ENCODE peak calls at places on chromosomes 16 and 17, in four cellular contexts. One of them, this sample, is unnamed.

GRCh38 chr16:72400257-72401078 is 228.5 kb upstream of the PMFBP1 start:
- DNase-seq in neural crest cell: peak; percentile 63
- DNase-seq in H9: peak; percentile 60
- DNase-seq in choroid plexus epithelial cell: peak; percentile 80
- DNase-seq in this sample: peak; percentile 49

GRCh38 chr16:30381351-30382041 is 865 bp downstream of the SEPTIN1 start:
- DNase-seq in choroid plexus epithelial cell: no peak
- DNase-seq in neural crest cell: no peak
- DNase-seq in H9: no peak
- DNase-seq in this sample: no peak

GRCh38 chr17:2808367-2809335 is 12.4 kb downstream of the RAP1GAP2 start:
- DNase-seq in H9: no peak
- DNase-seq in neural crest cell: no peak
- DNase-seq in choroid plexus epithelial cell: no peak
- DNase-seq in this sample: no peak

GRCh38 chr16:23869052-23869451 is 33.3 kb downstream of the PRKCB start:
- DNase-seq in neural crest cell: no peak
- DNase-seq in H9: no peak
- DNase-seq in choroid plexus epithelial cell: no peak
- DNase-seq in this sample: no peak

GRCh38 chr16:51734220-51734619 is 583.1 kb upstream of the SALL1 start:
- DNase-seq in H9: no peak
- DNase-seq in choroid plexus epithelial cell: no peak
- DNase-seq in neural crest cell: no peak
- DNase-seq in this sample: no peak

GRCh38 chr16:16144416-16144815 is 78.9 kb downstream of the ABCC6 start:
- DNase-seq in H9: no peak
- DNase-seq in choroid plexus epithelial cell: no peak
- DNase-seq in neural crest cell: no peak
- DNase-seq in this sample: no peak

GRCh38 chr16:17784073-17784472 is 313.3 kb upstream of the XYLT1 start:
- DNase-seq in neural crest cell: peak; percentile 6
- DNase-seq in H9: no peak
- DNase-seq in choroid plexus epithelial cell: peak; percentile 74
- DNase-seq in this sample: no peak

GRCh38 chr16:87851141-87851587 is 18.1 kb downstream of the SLC7A5 start:
- DNase-seq in neural crest cell: no peak
- DNase-seq in choroid plexus epithelial cell: no peak
- DNase-seq in H9: no peak
- DNase-seq in this sample: no peak

GRCh38 chr17:44067547-44067945 is 1.1 kb upstream of the LSM12 start:
- DNase-seq in H9: no peak
- DNase-seq in choroid plexus epithelial cell: no peak
- DNase-seq in neural crest cell: no peak
- DNase-seq in this sample: no peak

GRCh38 chr17:41532947-41533570 is 5.0 kb upstream of the KRT19 start:
- DNase-seq in neural crest cell: no peak
- DNase-seq in choroid plexus epithelial cell: no peak
- DNase-seq in H9: no peak
- DNase-seq in this sample: no peak

GRCh38 chr16:22232277-22233049 is 26.4 kb downstream of the EEF2K start:
- DNase-seq in H9: no peak
- DNase-seq in choroid plexus epithelial cell: peak; percentile 68
- DNase-seq in neural crest cell: no peak
- DNase-seq in this sample: no peak

GRCh38 chr17:57810740-57811632 is 38.9 kb downstream of the MRPS23 start:
- DNase-seq in choroid plexus epithelial cell: peak; percentile 86
- DNase-seq in neural crest cell: no peak
- DNase-seq in H9: peak; percentile 38
- DNase-seq in this sample: no peak

GRCh38 chr17:27180322-27180721 is 113.6 kb upstream of the WSB1 start:
- DNase-seq in neural crest cell: no peak
- DNase-seq in H9: no peak
- DNase-seq in choroid plexus epithelial cell: no peak
- DNase-seq in this sample: no peak

GRCh38 chr16:50837324-50837723 is 95.4 kb downstream of the CYLD start:
- DNase-seq in H9: peak; percentile 8
- DNase-seq in choroid plexus epithelial cell: no peak
- DNase-seq in neural crest cell: no peak
- DNase-seq in this sample: no peak

GRCh38 chr17:8052256-8053252 is 13.7 kb downstream of the ALOX15B start:
- DNase-seq in choroid plexus epithelial cell: no peak
- DNase-seq in neural crest cell: no peak
- DNase-seq in H9: no peak
- DNase-seq in this sample: no peak

GRCh38 chr17:28033972-28034714 is 8.3 kb upstream of the NLK start:
- DNase-seq in choroid plexus epithelial cell: peak; percentile 81
- DNase-seq in H9: no peak
- DNase-seq in neural crest cell: no peak
- DNase-seq in this sample: no peak

GRCh38 chr17:8726951-8727555 is 17.6 kb downstream of the CCDC42 start:
- DNase-seq in neural crest cell: no peak
- DNase-seq in H9: peak; percentile 24
- DNase-seq in choroid plexus epithelial cell: peak; percentile 16
- DNase-seq in this sample: no peak

GRCh38 chr17:1736348-1737281 is 6.1 kb upstream of the SERPINF2 start:
- DNase-seq in H9: no peak
- DNase-seq in neural crest cell: no peak
- DNase-seq in choroid plexus epithelial cell: peak; percentile 93
- DNase-seq in this sample: peak; percentile 95

GRCh38 chr17:36705651-36706436 is 104.5 kb downstream of the MRM1 start:
- DNase-seq in neural crest cell: no peak
- DNase-seq in H9: peak; percentile 80
- DNase-seq in choroid plexus epithelial cell: peak; percentile 34
- DNase-seq in this sample: peak; percentile 76

GRCh38 chr16:46853713-46854443 is 22.9 kb upstream of the C16orf87 start:
- DNase-seq in neural crest cell: peak; percentile 73
- DNase-seq in H9: peak; percentile 87
- DNase-seq in choroid plexus epithelial cell: peak; percentile 86
- DNase-seq in this sample: peak; percentile 77

GRCh38 chr17:10103712-10104111 is 94.7 kb downstream of the GAS7 start:
- DNase-seq in neural crest cell: no peak
- DNase-seq in H9: no peak
- DNase-seq in choroid plexus epithelial cell: no peak
- DNase-seq in this sample: no peak

GRCh38 chr17:50180593-50180992 is 14.8 kb downstream of the SGCA start:
- DNase-seq in neural crest cell: no peak
- DNase-seq in H9: no peak
- DNase-seq in choroid plexus epithelial cell: no peak
- DNase-seq in this sample: no peak

GRCh38 chr16:21598676-21599157 is 660 bp upstream of the METTL9 start:
- DNase-seq in H9: no peak
- DNase-seq in choroid plexus epithelial cell: peak; percentile 22
- DNase-seq in neural crest cell: peak; percentile 19
- DNase-seq in this sample: peak; percentile 23

GRCh38 chr16:79195948-79196347 is 404.6 kb downstream of the MAF start:
- DNase-seq in H9: no peak
- DNase-seq in choroid plexus epithelial cell: no peak
- DNase-seq in neural crest cell: no peak
- DNase-seq in this sample: no peak

GRCh38 chr16:89572478-89573205 is 2.9 kb upstream of the CPNE7 start:
- DNase-seq in neural crest cell: no peak
- DNase-seq in H9: no peak
- DNase-seq in choroid plexus epithelial cell: no peak
- DNase-seq in this sample: no peak

GRCh38 chr17:38656959-38657823 is 17.6 kb downstream of the EPOP start:
- DNase-seq in neural crest cell: no peak
- DNase-seq in choroid plexus epithelial cell: no peak
- DNase-seq in H9: peak; percentile 47
- DNase-seq in this sample: peak; percentile 18

GRCh38 chr17:13351046-13351445 is 250.7 kb downstream of the HS3ST3A1 start:
- DNase-seq in H9: no peak
- DNase-seq in choroid plexus epithelial cell: peak; percentile 43
- DNase-seq in neural crest cell: no peak
- DNase-seq in this sample: no peak

GRCh38 chr17:61817452-61817851 is 45.9 kb downstream of the BRIP1 start:
- DNase-seq in choroid plexus epithelial cell: no peak
- DNase-seq in neural crest cell: no peak
- DNase-seq in H9: no peak
- DNase-seq in this sample: no peak

GRCh38 chr16:27287887-27288286 is 19.3 kb upstream of the NSMCE1 start:
- DNase-seq in neural crest cell: no peak
- DNase-seq in choroid plexus epithelial cell: no peak
- DNase-seq in H9: no peak
- DNase-seq in this sample: no peak

GRCh38 chr16:50602531-50603205 is 54.5 kb downstream of the NKD1 start:
- DNase-seq in neural crest cell: no peak
- DNase-seq in H9: no peak
- DNase-seq in choroid plexus epithelial cell: no peak
- DNase-seq in this sample: no peak

GRCh38 chr17:42180922-42181850 is at the start of gene KCNH4:
- DNase-seq in H9: peak; percentile 80
- DNase-seq in neural crest cell: peak; percentile 50
- DNase-seq in choroid plexus epithelial cell: peak; percentile 85
- DNase-seq in this sample: peak; percentile 95

GRCh38 chr16:86120201-86120981 is 221.4 kb downstream of the IRF8 start:
- DNase-seq in neural crest cell: no peak
- DNase-seq in H9: no peak
- DNase-seq in choroid plexus epithelial cell: no peak
- DNase-seq in this sample: no peak

GRCh38 chr16:56972403-56972802 is 10.7 kb downstream of the CETP start:
- DNase-seq in H9: no peak
- DNase-seq in choroid plexus epithelial cell: no peak
- DNase-seq in neural crest cell: no peak
- DNase-seq in this sample: no peak

GRCh38 chr16:70252355-70252988 is 732 bp upstream of the EXOSC6 start:
- DNase-seq in H9: peak; percentile 81
- DNase-seq in choroid plexus epithelial cell: peak; percentile 19
- DNase-seq in neural crest cell: peak; percentile 29
- DNase-seq in this sample: peak; percentile 36

GRCh38 chr17:72788950-72789585 is 303.4 kb downstream of the SLC39A11 start:
- DNase-seq in neural crest cell: no peak
- DNase-seq in H9: no peak
- DNase-seq in choroid plexus epithelial cell: peak; percentile 71
- DNase-seq in this sample: no peak

GRCh38 chr16:65769055-65769465 is 597.4 kb upstream of the CDH5 start:
- DNase-seq in H9: no peak
- DNase-seq in choroid plexus epithelial cell: peak; percentile 64
- DNase-seq in neural crest cell: no peak
- DNase-seq in this sample: no peak

GRCh38 chr16:11342021-11342855 is 3.0 kb upstream of the RMI2 start:
- DNase-seq in H9: no peak
- DNase-seq in neural crest cell: no peak
- DNase-seq in choroid plexus epithelial cell: no peak
- DNase-seq in this sample: no peak

GRCh38 chr17:36590082-36590481 is 1.6 kb upstream of the DHRS11 start:
- DNase-seq in neural crest cell: no peak
- DNase-seq in choroid plexus epithelial cell: peak; percentile 73
- DNase-seq in H9: no peak
- DNase-seq in this sample: no peak

GRCh38 chr16:77541131-77541530 is 106.3 kb upstream of the ADAMTS18 start:
- DNase-seq in H9: peak; percentile 32
- DNase-seq in neural crest cell: no peak
- DNase-seq in choroid plexus epithelial cell: no peak
- DNase-seq in this sample: no peak
- TF ChIP-seq CTCF in H9: no peak
- TF ChIP-seq CTCF in neural crest cell: no peak
- TF ChIP-seq CTCF in choroid plexus epithelial cell: no peak
- TF ChIP-seq CTCF in this sample: no peak

DNA sequence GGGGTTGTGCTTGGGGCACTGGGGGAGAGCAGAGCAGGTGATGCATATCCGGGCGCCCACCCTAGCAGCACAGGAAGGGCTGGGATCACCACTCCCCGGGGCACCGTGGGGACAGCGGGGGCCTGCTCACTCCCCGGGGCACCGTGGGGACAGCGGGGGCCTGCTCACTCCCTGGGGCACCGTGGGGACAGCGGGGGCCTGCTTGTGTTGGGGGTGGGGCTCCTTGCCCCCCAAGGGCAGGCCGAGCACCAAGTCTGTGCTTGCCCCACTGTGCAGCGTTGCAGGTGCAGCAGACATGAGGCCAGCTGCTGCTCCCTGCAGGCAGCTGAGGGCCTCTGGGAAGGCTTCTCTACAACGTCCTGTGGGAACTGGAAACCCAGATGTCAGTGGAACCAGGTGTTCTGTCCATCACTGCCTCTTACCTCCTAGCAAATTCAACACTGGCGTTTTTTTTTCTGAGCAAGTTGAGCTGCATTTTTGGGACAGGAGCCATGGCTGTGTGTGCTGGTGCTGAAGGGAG is 25.0 kb upstream of the ZNF750 start:
- DNase-seq in choroid plexus epithelial cell: no peak
- DNase-seq in H9: no peak
- DNase-seq in neural crest cell: no peak
- DNase-seq in this sample: no peak
- TF ChIP-seq CTCF in choroid plexus epithelial cell: no peak
- TF ChIP-seq CTCF in H9: no peak
- TF ChIP-seq CTCF in neural crest cell: no peak
- TF ChIP-seq CTCF in this sample: no peak

DNA sequence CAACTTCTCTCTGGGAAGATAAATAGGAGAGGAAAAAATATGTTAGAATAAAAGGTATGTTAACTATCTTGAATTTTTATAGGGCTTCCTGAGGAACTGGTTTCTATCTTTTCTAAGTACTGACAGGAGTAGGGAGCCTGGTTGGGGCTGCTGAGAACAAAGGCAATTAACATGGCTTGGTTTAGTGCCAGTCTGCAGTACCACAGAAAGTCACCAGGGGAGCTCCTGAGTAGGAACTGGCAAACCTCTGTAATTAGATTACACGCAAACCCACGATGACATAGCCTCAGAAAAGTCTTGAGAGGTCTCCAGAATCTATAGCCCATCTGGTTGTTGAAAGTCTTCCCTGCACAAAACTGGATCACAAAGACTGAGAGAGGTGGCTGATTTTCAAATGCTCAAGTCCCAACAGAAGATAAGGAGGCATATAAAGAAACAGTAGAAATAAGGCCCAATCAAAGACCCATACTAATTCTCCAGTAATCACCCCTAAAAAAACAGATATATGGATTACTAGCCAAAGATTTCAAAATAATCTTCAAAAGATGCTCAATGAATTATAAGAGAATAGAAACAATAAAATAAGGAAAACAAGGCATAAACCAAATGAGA is 11.7 kb upstream of the CNTNAP4 start:
- DNase-seq in choroid plexus epithelial cell: peak; percentile 1
- DNase-seq in neural crest cell: peak; percentile 64
- DNase-seq in H9: peak; percentile 76
- DNase-seq in this sample: peak; percentile 19
- TF ChIP-seq CTCF in choroid plexus epithelial cell: peak; percentile 27
- TF ChIP-seq CTCF in neural crest cell: peak; percentile 66
- TF ChIP-seq CTCF in H9: peak; percentile 83
- TF ChIP-seq CTCF in this sample: no peak

DNA sequence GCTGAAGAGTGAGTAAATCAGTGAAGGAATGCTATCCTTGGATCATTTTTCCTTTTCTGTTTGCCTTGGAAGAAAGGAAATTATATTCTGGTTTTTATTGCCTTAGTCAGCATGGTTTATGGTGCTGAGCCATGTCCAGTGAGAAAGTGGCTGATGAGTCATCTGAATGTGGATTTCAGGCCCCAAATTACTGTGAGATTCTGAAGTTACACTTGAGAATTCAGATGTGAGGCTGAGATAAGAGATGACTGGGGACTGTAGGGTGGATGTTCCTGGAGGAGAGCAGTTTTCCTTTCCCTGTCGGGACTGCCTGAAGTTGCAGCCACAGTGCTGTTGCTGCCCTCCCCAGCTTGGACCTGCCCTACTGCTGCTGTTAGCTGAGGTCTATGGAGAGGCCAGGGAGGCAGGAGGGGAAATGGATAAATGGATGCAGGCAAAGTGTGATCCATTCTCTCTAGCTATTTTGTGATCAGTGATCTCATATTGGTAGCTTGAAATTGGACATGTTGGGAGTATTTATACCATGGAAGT is 4.2 kb upstream of the MAP3K14 start:
- DNase-seq in choroid plexus epithelial cell: peak; percentile 91
- DNase-seq in neural crest cell: no peak
- DNase-seq in H9: no peak
- DNase-seq in this sample: no peak
- TF ChIP-seq CTCF in choroid plexus epithelial cell: no peak
- TF ChIP-seq CTCF in neural crest cell: no peak
- TF ChIP-seq CTCF in H9: no peak
- TF ChIP-seq CTCF in this sample: no peak

This sample was measured in GM13976.